ENCODE peak calls at places on chromosomes 11 and 22, in six cellular contexts. L, N, E, B, H and M are unnamed samples.

GRCh38 chr11:120096326-120096725 is 41.6 kb downstream of the TRIM29 start:
- DNase-seq in L (no peak), N (no peak), E (no peak), B (no peak), H (no peak), M (no peak)

GRCh38 chr11:20599424-20600346 is at the start of gene SLC6A5:
- DNase-seq in L (no peak), N (no peak), E (peak; percentile 73), B (no peak), H (no peak), M (peak; percentile 86)

GRCh38 chr22:49916851-49917250 is 1.4 kb downstream of the ALG12 start:
- DNase-seq in L (no peak), N (no peak), E (no peak), B (no peak), H (no peak), M (no peak)

GRCh38 chr22:47207846-47208554 is 445.6 kb downstream of the TBC1D22A start:
- DNase-seq in L (no peak), N (no peak), E (no peak), B (no peak), H (no peak), M (no peak)

GRCh38 chr11:85949798-85950197 is 94.6 kb downstream of the CCDC83 start:
- DNase-seq in L (no peak), N (no peak), E (no peak), B (no peak), H (no peak), M (no peak)

GRCh38 chr11:113106507-113106906 is 145.3 kb downstream of the NCAM1 start:
- DNase-seq in L (no peak), N (no peak), E (peak; percentile 70), B (no peak), H (no peak), M (no peak)

GRCh38 chr22:48944433-48944755 is 883.3 kb downstream of the BRD1 start:
- DNase-seq in L (no peak), N (no peak), E (no peak), B (no peak), H (no peak), M (no peak)

GRCh38 chr11:71139516-71140205 is 112.7 kb downstream of the SHANK2 start:
- DNase-seq in L (no peak), N (peak; percentile 89), E (peak; percentile 51), B (peak; percentile 35), H (no peak), M (no peak)

GRCh38 chr11:102253018-102253775 is 64.1 kb upstream of the BIRC3 start:
- DNase-seq in L (no peak), N (no peak), E (no peak), B (no peak), H (no peak), M (peak; percentile 44)

GRCh38 chr11:34342008-34342533 is 15.7 kb downstream of the ABTB2 start:
- DNase-seq in L (peak; percentile 48), N (no peak), E (no peak), B (no peak), H (no peak), M (no peak)

GRCh38 chr22:22397875-22398524 is 110.5 kb downstream of the ZNF280B start:
- DNase-seq in L (peak; percentile 5), N (no peak), E (no peak), B (no peak), H (no peak), M (no peak)

GRCh38 chr11:14818779-14819178 is 73.3 kb downstream of the CYP2R1 start:
- DNase-seq in L (no peak), N (no peak), E (no peak), B (no peak), H (no peak), M (no peak)

GRCh38 chr11:27757953-27758352 is 57.7 kb upstream of the BDNF start:
- DNase-seq in L (no peak), N (no peak), E (peak; percentile 90), B (no peak), H (no peak), M (no peak)

GRCh38 chr11:61785837-61786402 is 6.5 kb downstream of the TMEM258 start:
- DNase-seq in L (no peak), N (no peak), E (no peak), B (no peak), H (no peak), M (no peak)

GRCh38 chr11:97110376-97110775 is 720.6 kb downstream of the JRKL start:
- DNase-seq in L (no peak), N (no peak), E (peak; percentile 6), B (no peak), H (no peak), M (no peak)

GRCh38 chr22:49156662-49157285 is 670.9 kb downstream of the BRD1 start:
- DNase-seq in L (peak; percentile 94), N (peak; percentile 84), E (no peak), B (peak; percentile 57), H (no peak), M (no peak)